ENCODE peak calls at places on chromosomes 4 and X, in eight cellular contexts. V is psoas muscle; A is suprapubic skin; L is lung microvascular endothelial cell; H is stimulated activated CD4-positive, alpha-beta T cell treated with anti-CD3 and anti-CD28 coated beads, Interleukin-1b, Interleukin-23, amount 100 ng/mL, for 4 hours; X is transverse colon; T is stimulated activated CD8-positive, alpha-beta memory T cell treated with anti-CD3 and anti-CD28 coated beads, Interleukin-4, amount 100 ng/mL, for 1 hour; K is amygdala. C is an unnamed sample.

GRCh38 chr4:128661529-128661928 is 148.0 kb upstream of the JADE1 start:
- DNase-seq in X (no peak), V (no peak), T (no peak), K (no peak), H (no peak), A (no peak), L (no peak), C (no peak)

GRCh38 chr4:134202557-134202956 is 968 bp upstream of the PABPC4L start:
- DNase-seq in K (no peak), L (no peak), H (no peak), V (no peak), A (no peak), T (no peak), X (no peak), C (no peak)

GRCh38 chrX:63394872-63395271 is 43.7 kb upstream of the SPIN4 start:
- DNase-seq in X (no peak), K (no peak), T (no peak), H (no peak), V (no peak), L (no peak), A (no peak), C (no peak)

GRCh38 chrX:135086197-135086854 is 34.0 kb downstream of the ETDB start:
- DNase-seq in T (no peak), H (peak; percentile 47), K (no peak), A (no peak), V (no peak), L (peak; percentile 61), X (peak; percentile 22), C (no peak)

GRCh38 chrX:47143894-47144625 is 442 bp downstream of the NDUFB11 start:
- DNase-seq in V (peak; percentile 42), L (peak; percentile 47), K (peak; percentile 57), T (no peak), A (no peak), H (no peak), X (peak; percentile 33), C (no peak)

GRCh38 chr4:55172694-55173287 is 47.4 kb upstream of the KDR start:
- DNase-seq in A (no peak), H (no peak), X (no peak), V (no peak), T (no peak), L (peak; percentile 96), K (no peak), C (no peak)

GRCh38 chr4:117400039-117400835 is 314.9 kb upstream of the TRAM1L1 start:
- DNase-seq in T (no peak), K (no peak), X (no peak), V (no peak), A (no peak), H (no peak), L (no peak), C (no peak)

GRCh38 chr4:108443585-108443984 is 176.8 kb upstream of the RPL34 start:
- DNase-seq in A (no peak), K (no peak), H (no peak), T (no peak), X (no peak), L (no peak), V (no peak), C (no peak)

GRCh38 chr4:73822812-73823480 is 13.5 kb upstream of the CXCL6 start:
- DNase-seq in A (no peak), H (no peak), K (no peak), X (no peak), V (no peak), L (no peak), T (no peak), C (no peak)

GRCh38 chr4:111213520-111213919 is 590.6 kb upstream of the PITX2 start:
- DNase-seq in T (no peak), L (no peak), X (no peak), H (no peak), K (no peak), V (no peak), A (no peak), C (no peak)

GRCh38 chr4:139501117-139501516 is 47.2 kb downstream of the RAB33B start:
- DNase-seq in K (no peak), X (no peak), L (no peak), H (no peak), V (no peak), A (no peak), T (no peak), C (no peak)

GRCh38 chrX:148649145-148649645 is 148.8 kb downstream of the AFF2 start:
- DNase-seq in A (no peak), H (no peak), K (no peak), L (no peak), T (no peak), V (no peak), X (no peak), C (no peak)

GRCh38 chr4:75248770-75249467 is 265.3 kb downstream of the RCHY1 start:
- DNase-seq in T (no peak), X (no peak), A (no peak), V (no peak), H (no peak), L (peak; percentile 68), K (no peak), C (no peak)

GRCh38 chr4:1716065-1716945 is 4.2 kb upstream of the SLBP start:
- DNase-seq in T (no peak), X (no peak), K (no peak), H (no peak), V (no peak), L (no peak), A (no peak), C (no peak)

C was measured in progenitor cell of endocrine pancreas.